ENCODE peak calls at places on chromosomes 16 and 17, in seven cellular contexts. W is fibroblast of the aortic adventitia; A is GM13976; H is fibroblast of lung; O is aorta; C is NCI-H1105 treated with DMSO at 0.1 percent for 48 hours; L is activated gamma-delta T cell treated with anti-CD3 and anti-CD28 coated beads, Interleukin-2, amount 50 U/mL, for 16 hours. V is an unnamed sample.

GRCh38 chr17:7380855-7381683 is at the start of gene TNK1:
- DNase-seq in H (no peak), C (peak), L (no peak), A (no peak), O (peak), W (no peak), V (no peak)

GRCh38 chr16:89052824-89053724 is 40.6 kb upstream of the ACSF3 start:
- DNase-seq in L (no peak), A (no peak), C (peak), W (peak), H (peak), O (no peak), V (peak)

GRCh38 chr17:80960037-80960796 is 31.4 kb upstream of the CHMP6 start:
- DNase-seq in C (no peak), A (no peak), O (no peak), H (no peak), W (no peak), L (no peak), V (no peak)

GRCh38 chr16:23564964-23565363 is 7.4 kb downstream of the UBFD1 start:
- DNase-seq in A (no peak), C (no peak), W (no peak), H (peak), L (no peak), O (no peak), V (no peak)

GRCh38 chr17:81364278-81365147 is 30.7 kb upstream of the BAHCC1 start:
- DNase-seq in C (no peak), H (no peak), A (no peak), W (no peak), O (no peak), L (no peak), V (no peak)

GRCh38 chr17:7113273-7114071 is 1.1 kb downstream of the ASGR2 start:
- DNase-seq in H (no peak), W (no peak), L (no peak), A (no peak), C (no peak), O (peak), V (no peak)

GRCh38 chr17:63753215-63753614 is 11.6 kb upstream of the STRADA start:
- DNase-seq in O (no peak), L (no peak), C (no peak), A (no peak), H (no peak), W (no peak), V (no peak)

GRCh38 chr16:23482778-23483177 is 27.5 kb downstream of the GGA2 start:
- DNase-seq in C (no peak), L (peak), O (peak), H (no peak), W (no peak), A (no peak), V (no peak)

GRCh38 chr17:14489986-14490385 is 189.1 kb downstream of the HS3ST3B1 start:
- DNase-seq in L (no peak), W (no peak), O (no peak), H (no peak), A (no peak), C (no peak), V (no peak)

GRCh38 chr16:19771796-19772195 is 53.7 kb downstream of the IQCK start:
- DNase-seq in L (no peak), W (no peak), A (no peak), H (no peak), O (no peak), C (no peak), V (no peak)

GRCh38 chr17:72297326-72298115 is 176.7 kb downstream of the SOX9 start:
- DNase-seq in C (no peak), L (no peak), H (peak), W (peak), A (no peak), O (no peak), V (no peak)

GRCh38 chr16:84218176-84218776 is 21.5 kb downstream of the KCNG4 start:
- DNase-seq in W (no peak), L (no peak), A (no peak), C (no peak), O (no peak), H (peak), V (no peak)

GRCh38 chr17:27239046-27239445 is 54.9 kb upstream of the WSB1 start:
- DNase-seq in O (no peak), L (no peak), A (peak), H (no peak), C (no peak), W (no peak), V (no peak)

GRCh38 chr16:73671102-73671501 is 623.2 kb upstream of the ZFHX3 start:
- DNase-seq in A (no peak), L (no peak), O (no peak), W (no peak), H (no peak), C (no peak), V (no peak)

GRCh38 chr16:88376053-88376834 is 6.5 kb upstream of the ZNF469 start:
- DNase-seq in A (no peak), O (peak), C (no peak), L (no peak), H (peak), W (no peak), V (no peak)

GRCh38 chr17:81842725-81843504 is 8.1 kb upstream of the PPP1R27 start:
- DNase-seq in H (no peak), O (no peak), W (peak), L (no peak), A (no peak), C (no peak), V (no peak)

GRCh38 chr16:76176153-76176552 is 101.0 kb upstream of the CNTNAP4 start:
- DNase-seq in L (no peak), A (peak), C (no peak), W (no peak), O (no peak), H (no peak), V (no peak)

GRCh38 chr16:57202095-57202886 is 16.2 kb downstream of the RSPRY1 start:
- DNase-seq in A (no peak), O (no peak), H (no peak), L (no peak), W (no peak), C (no peak), V (no peak)

GRCh38 chr16:63776437-63776836 is 1345.4 kb downstream of the CDH11 start:
- DNase-seq in C (no peak), A (no peak), H (no peak), W (no peak), O (no peak), L (no peak), V (no peak)

GRCh38 chr16:86018487-86018886 is 119.5 kb downstream of the IRF8 start:
- DNase-seq in O (peak), L (no peak), C (no peak), A (no peak), W (peak), H (peak), V (no peak)

GRCh38 chr17:41971721-41972523 is 5.3 kb downstream of the CNP start:
- DNase-seq in A (no peak), W (no peak), C (no peak), H (no peak), L (no peak), O (peak), V (no peak)

GRCh38 chr17:66255112-66255511 is 25.9 kb upstream of the APOH start:
- DNase-seq in O (no peak), H (peak), L (no peak), A (peak), W (peak), C (peak), V (peak)

GRCh38 chr17:50919321-50920040 is 53.3 kb upstream of the TOB1 start:
- DNase-seq in L (peak), W (peak), O (peak), A (peak), H (peak), C (peak), V (peak)

GRCh38 chr17:13365331-13365730 is 236.4 kb downstream of the HS3ST3A1 start:
- DNase-seq in O (no peak), A (no peak), H (peak), C (no peak), W (peak), L (no peak), V (no peak)

GRCh38 chr17:19341211-19341631 is 21.3 kb downstream of the B9D1 start:
- DNase-seq in L (no peak), H (no peak), O (peak), A (no peak), C (no peak), W (no peak), V (no peak)

GRCh38 chr16:49019081-49019633 is 262.5 kb downstream of the CBLN1 start:
- DNase-seq in O (no peak), A (no peak), C (no peak), L (no peak), H (peak), W (peak), V (peak)

GRCh38 chr17:81841866-81842265 is 7.0 kb upstream of the PPP1R27 start:
- DNase-seq in L (no peak), C (no peak), O (no peak), A (no peak), H (no peak), W (no peak), V (no peak)

GRCh38 chr16:10314811-10315210 is 71.0 kb upstream of the ATF7IP2 start:
- DNase-seq in C (no peak), W (peak), O (no peak), L (no peak), A (no peak), H (peak), V (peak)

GRCh38 chr16:83704656-83705055 is 103.1 kb upstream of the HSBP1 start:
- DNase-seq in W (no peak), O (no peak), C (no peak), H (peak), L (no peak), A (no peak), V (peak)

GRCh38 chr17:1379930-1380313 is 20.1 kb downstream of the YWHAE start:
- DNase-seq in O (peak), L (no peak), W (no peak), H (no peak), A (peak), C (no peak), V (no peak)

GRCh38 chr16:76932541-76933211 is 258.3 kb upstream of the MON1B start:
- DNase-seq in C (no peak), L (no peak), H (peak), O (no peak), A (no peak), W (peak), V (no peak)